ENCODE peak calls at places on chromosome 9, in four cellular contexts. One of them, this sample, is unnamed. For H3K79me2 and H3K4me1, the result is how much of the 10 kb centered on the place peaks cover.

GRCh38 chr9:4079346-4079745 is 220.5 kb downstream of the GLIS3 start:
- DNase-seq in H9: no peak
- DNase-seq in H1: no peak
- DNase-seq in trophoblast cell: no peak
- DNase-seq in this sample: no peak

GRCh38 chr9:107283621-107284616 is 840 bp downstream of the RAD23B start:
- DNase-seq in H1: peak
- DNase-seq in trophoblast cell: peak
- DNase-seq in H9: peak
- DNase-seq in this sample: peak

GRCh38 chr9:99680191-99680590 is 141.5 kb upstream of the NR4A3 start:
- DNase-seq in H1: no peak
- DNase-seq in trophoblast cell: no peak
- DNase-seq in H9: no peak
- DNase-seq in this sample: no peak

GRCh38 chr9:120343416-120343815 is 236.6 kb downstream of the CDK5RAP2 start:
- DNase-seq in H1: no peak
- DNase-seq in H9: no peak
- DNase-seq in trophoblast cell: no peak
- DNase-seq in this sample: no peak

GRCh38 chr9:129480227-129480626 is 140.7 kb downstream of the C9orf50 start:
- DNase-seq in H9: no peak
- DNase-seq in trophoblast cell: no peak
- DNase-seq in H1: no peak
- DNase-seq in this sample: peak

GRCh38 chr9:109320734-109321448 is at the start of gene EPB41L4B:
- DNase-seq in H1: peak
- DNase-seq in trophoblast cell: peak
- DNase-seq in H9: peak
- DNase-seq in this sample: peak

GRCh38 chr9:90950600-90950999 is 149.0 kb downstream of the SYK start:
- DNase-seq in trophoblast cell: no peak
- DNase-seq in H1: no peak
- DNase-seq in H9: no peak
- DNase-seq in this sample: no peak

GRCh38 chr9:75087279-75087823 is 604 bp downstream of the NMRK1 start:
- DNase-seq in H1: no peak
- DNase-seq in H9: no peak
- DNase-seq in trophoblast cell: peak
- DNase-seq in this sample: peak

GRCh38 chr9:130095872-130096271 is 42.2 kb downstream of the GPR107 start:
- DNase-seq in trophoblast cell: no peak
- DNase-seq in H1: no peak
- DNase-seq in H9: no peak
- DNase-seq in this sample: no peak

DNA sequence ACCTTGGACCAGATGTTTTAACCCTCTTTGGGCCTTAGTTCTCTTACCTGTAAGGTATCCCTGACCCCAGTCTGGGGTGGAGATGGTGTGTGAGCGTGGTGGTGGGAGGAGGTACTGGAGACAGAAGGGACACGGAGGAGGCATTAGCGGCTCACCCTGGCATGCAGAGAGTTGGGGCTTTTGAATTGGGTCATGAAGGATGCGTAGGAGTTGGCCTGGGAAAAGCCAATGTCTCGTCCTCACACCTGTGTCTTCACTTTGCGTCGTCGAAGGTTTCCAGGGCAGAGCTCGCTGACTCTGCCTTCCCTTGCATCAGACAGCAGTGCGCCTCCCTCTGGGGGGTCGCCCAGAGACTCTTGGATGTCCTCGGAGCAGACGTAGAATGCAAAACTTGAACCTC is 11.2 kb downstream of the RXRA start:
- DNase-seq in H1: no peak
- DNase-seq in H9: no peak
- DNase-seq in trophoblast cell: no peak
- DNase-seq in this sample: no peak
- H3K79me2 ChIP-seq in H1: half or more
- H3K79me2 ChIP-seq in H9: under half
- H3K79me2 ChIP-seq in trophoblast cell: under half
- H3K79me2 ChIP-seq in this sample: under half

GRCh38 chr9:223167-223566 is 8.5 kb downstream of the DOCK8 start:
- DNase-seq in trophoblast cell: no peak
- DNase-seq in H1: no peak
- DNase-seq in H9: no peak
- DNase-seq in this sample: peak
- H3K4me1 ChIP-seq in trophoblast cell: under half
- H3K4me1 ChIP-seq in H1: under half
- H3K4me1 ChIP-seq in H9: under half
- H3K4me1 ChIP-seq in this sample: under half

GRCh38 chr9:135345775-135346433 is 133.7 kb upstream of the PPP1R26 start:
- DNase-seq in H1: no peak
- DNase-seq in H9: no peak
- DNase-seq in trophoblast cell: no peak
- DNase-seq in this sample: no peak

GRCh38 chr9:135344915-135345500 is 134.6 kb upstream of the PPP1R26 start:
- DNase-seq in H9: no peak
- DNase-seq in trophoblast cell: no peak
- DNase-seq in H1: no peak
- DNase-seq in this sample: no peak

GRCh38 chr9:135347461-135347860 is 132.1 kb upstream of the PPP1R26 start:
- DNase-seq in trophoblast cell: no peak
- DNase-seq in H9: no peak
- DNase-seq in H1: no peak
- DNase-seq in this sample: no peak

GRCh38 chr9:135348076-135348787 is 131.3 kb upstream of the PPP1R26 start:
- DNase-seq in H9: no peak
- DNase-seq in trophoblast cell: no peak
- DNase-seq in H1: no peak
- DNase-seq in this sample: no peak

GRCh38 chr9:135346438-135347050 is 133.0 kb upstream of the PPP1R26 start:
- DNase-seq in H1: no peak
- DNase-seq in trophoblast cell: no peak
- DNase-seq in H9: no peak
- DNase-seq in this sample: no peak
- H3K23ac ChIP-seq in H1: no peak
- H3K23ac ChIP-seq in trophoblast cell: no peak
- H3K23ac ChIP-seq in H9: no peak
- H3K23ac ChIP-seq in this sample: no peak

DNA sequence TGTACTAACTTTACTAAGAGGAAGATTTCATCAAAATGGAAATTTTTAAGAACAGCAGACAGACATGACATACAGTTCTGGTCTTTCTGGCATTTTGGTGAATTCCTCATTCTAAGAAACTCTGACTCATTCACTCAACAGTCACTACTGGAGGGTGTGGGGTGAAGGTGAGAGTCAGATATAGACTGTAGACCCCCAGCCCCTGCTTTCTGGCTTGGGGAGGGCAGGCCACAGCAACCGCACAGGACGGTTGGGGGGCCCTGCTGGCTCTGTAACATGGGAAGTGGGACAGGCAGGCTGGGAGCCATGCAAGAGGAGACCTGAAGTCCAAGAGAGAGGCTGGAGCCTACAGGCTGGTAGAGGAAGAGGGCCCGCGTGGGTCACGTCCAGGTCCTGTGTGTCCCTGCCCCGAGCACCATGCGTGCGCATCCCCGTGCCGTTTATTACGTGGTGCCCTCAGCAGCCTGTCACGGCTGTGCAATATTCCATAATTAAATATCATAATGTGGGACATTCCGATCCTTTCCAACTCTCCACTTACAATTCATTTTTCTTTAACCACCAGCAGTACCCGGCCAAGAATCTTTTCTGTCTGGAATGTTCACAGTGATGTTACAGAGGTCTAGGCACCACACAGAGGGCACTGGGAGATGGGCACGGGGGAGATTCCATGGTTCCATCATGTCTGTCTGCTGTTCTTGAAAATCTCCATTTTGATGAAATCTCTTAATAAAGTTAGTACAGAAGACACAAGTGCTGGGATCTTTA is 75.6 kb downstream of the SEMA4D start:
- DNase-seq in H9: no peak
- DNase-seq in trophoblast cell: peak
- DNase-seq in H1: no peak
- DNase-seq in this sample: peak
- H3K79me2 ChIP-seq in H9: under half
- H3K79me2 ChIP-seq in trophoblast cell: under half
- H3K79me2 ChIP-seq in H1: half or more
- H3K79me2 ChIP-seq in this sample: under half

GRCh38 chr9:134404376-134405358 is 78.4 kb downstream of the RXRA start:
- DNase-seq in trophoblast cell: no peak
- DNase-seq in H1: no peak
- DNase-seq in H9: no peak
- DNase-seq in this sample: no peak

GRCh38 chr9:134401391-134401790 is 75.1 kb downstream of the RXRA start:
- DNase-seq in H1: no peak
- DNase-seq in trophoblast cell: no peak
- DNase-seq in H9: no peak
- DNase-seq in this sample: no peak

GRCh38 chr9:134402182-134402581 is 75.9 kb downstream of the RXRA start:
- DNase-seq in H9: no peak
- DNase-seq in H1: no peak
- DNase-seq in trophoblast cell: no peak
- DNase-seq in this sample: no peak

GRCh38 chr9:134403682-134404301 is 77.5 kb downstream of the RXRA start:
- DNase-seq in H9: no peak
- DNase-seq in trophoblast cell: peak
- DNase-seq in H1: no peak
- DNase-seq in this sample: no peak

DNA sequence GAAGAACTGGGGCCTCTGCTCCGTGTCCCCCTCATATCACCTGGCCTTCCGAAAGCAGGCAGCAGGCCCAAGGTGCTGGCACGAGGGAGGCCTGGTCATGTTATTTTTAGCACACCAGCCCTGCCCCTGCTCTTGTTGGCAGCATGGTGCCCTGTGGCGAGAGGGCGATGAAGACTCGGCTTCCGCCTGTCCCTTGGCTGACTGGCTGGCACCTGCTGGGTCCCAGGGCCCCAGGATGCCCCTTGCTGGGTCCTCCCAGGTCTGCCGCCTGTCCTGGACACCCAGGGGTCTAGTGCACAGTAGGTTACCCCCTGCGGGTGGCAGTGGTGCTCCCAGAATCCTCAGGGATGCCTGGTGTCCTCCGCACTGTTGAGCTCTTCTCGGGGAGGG is 77.0 kb downstream of the RXRA start:
- DNase-seq in H1: no peak
- DNase-seq in trophoblast cell: no peak
- DNase-seq in H9: no peak
- DNase-seq in this sample: no peak
- H3K4me1 ChIP-seq in H1: under half
- H3K4me1 ChIP-seq in trophoblast cell: under half
- H3K4me1 ChIP-seq in H9: under half
- H3K4me1 ChIP-seq in this sample: under half

This sample was measured in mesendoderm.